ENCODE peak calls at places on chromosomes 16 and 17, in five cellular contexts. E is effector memory CD4-positive, alpha-beta T cell; I is A549; R is ovary; L is esophagus squamous epithelium. J is an unnamed sample.

GRCh38 chr16:54477766-54478165 is 191.2 kb upstream of the IRX3 start:
- DNase-seq in E (no peak), I (no peak), R (no peak), L (no peak), J (no peak)

GRCh38 chr17:76271669-76272540 is 6.8 kb downstream of the UBALD2 start:
- DNase-seq in E (peak), I (no peak), R (no peak), L (no peak), J (no peak)

GRCh38 chr16:83908798-83909197 is 9.9 kb downstream of the MLYCD start:
- DNase-seq in E (no peak), I (no peak), R (no peak), L (no peak), J (no peak)

GRCh38 chr16:56950051-56950450 is 11.7 kb upstream of the CETP start:
- DNase-seq in E (no peak), I (no peak), R (no peak), L (no peak), J (no peak)

GRCh38 chr16:25109643-25110042 is 1.9 kb upstream of the LCMT1 start:
- DNase-seq in E (no peak), I (peak), R (no peak), L (no peak), J (no peak)

GRCh38 chr17:45230787-45231480 is 9.2 kb downstream of the FMNL1 start:
- DNase-seq in E (no peak), I (peak), R (no peak), L (no peak), J (no peak)

GRCh38 chr17:6327007-6327406 is 107.9 kb downstream of the AIPL1 start:
- DNase-seq in E (no peak), I (no peak), R (no peak), L (no peak), J (no peak)

GRCh38 chr17:19247423-19247822 is 10.3 kb downstream of the EPN2 start:
- DNase-seq in E (no peak), I (no peak), R (peak), L (no peak), J (no peak)

GRCh38 chr17:47733414-47734288 is 615 bp downstream of the TBX21 start:
- DNase-seq in E (no peak), I (no peak), R (no peak), L (no peak), J (no peak)

GRCh38 chr17:38728290-38728831 is 1.8 kb upstream of the CISD3 start:
- DNase-seq in E (peak), I (no peak), R (no peak), L (no peak), J (no peak)

GRCh38 chr17:20993863-20994778 is 48.7 kb downstream of the USP22 start:
- DNase-seq in E (no peak), I (no peak), R (no peak), L (no peak), J (no peak)

GRCh38 chr17:42653179-42654124 is 5.6 kb upstream of the TUBG2 start:
- DNase-seq in E (no peak), I (no peak), R (peak), L (no peak), J (peak)

GRCh38 chr16:2692251-2692947 is 10.1 kb downstream of the KCTD5 start:
- DNase-seq in E (no peak), I (no peak), R (peak), L (no peak), J (peak)

GRCh38 chr17:34874496-34874895 is 86.8 kb downstream of the CCT6B start:
- DNase-seq in E (no peak), I (no peak), R (no peak), L (no peak), J (no peak)

GRCh38 chr17:20998571-20999043 is 44.2 kb downstream of the USP22 start:
- DNase-seq in E (no peak), I (no peak), R (no peak), L (no peak), J (no peak)

GRCh38 chr16:70250748-70251650 is 741 bp downstream of the EXOSC6 start:
- DNase-seq in E (peak), I (peak), R (no peak), L (no peak), J (no peak)

GRCh38 chr17:40646791-40647548 is 648 bp downstream of the SMARCE1 start:
- DNase-seq in E (peak), I (no peak), R (no peak), L (no peak), J (no peak)

GRCh38 chr17:40932608-40933007 is 4.8 kb downstream of the KRT23 start:
- DNase-seq in E (no peak), I (no peak), R (no peak), L (no peak), J (no peak)

GRCh38 chr17:17159571-17159970 is 46.6 kb downstream of the PLD6 start:
- DNase-seq in E (no peak), I (no peak), R (no peak), L (no peak), J (no peak)

GRCh38 chr17:79844869-79845600 is 5.8 kb upstream of the CBX4 start:
- DNase-seq in E (no peak), I (peak), R (peak), L (no peak), J (no peak)

GRCh38 chr17:58344791-58345157 is 7.2 kb downstream of the SUPT4H1 start:
- DNase-seq in E (peak), I (no peak), R (no peak), L (no peak), J (no peak)

GRCh38 chr17:79022507-79022991 is 1.4 kb upstream of the C1QTNF1 start:
- DNase-seq in E (no peak), I (no peak), R (peak), L (no peak), J (no peak)

GRCh38 chr17:63998721-63999679 is 849 bp downstream of the PRR29 start:
- DNase-seq in E (no peak), I (no peak), R (no peak), L (no peak), J (no peak)

GRCh38 chr16:54346046-54346445 is 59.5 kb upstream of the IRX3 start:
- DNase-seq in E (no peak), I (no peak), R (no peak), L (no peak), J (no peak)

GRCh38 chr17:66777689-66778225 is 57.2 kb upstream of the CACNG5 start:
- DNase-seq in E (no peak), I (no peak), R (no peak), L (no peak), J (peak)

GRCh38 chr16:66502020-66502913 is 47.7 kb downstream of the TK2 start:
- DNase-seq in E (no peak), I (peak), R (peak), L (no peak), J (no peak)

GRCh38 chr17:52237151-52237550 is 78.6 kb upstream of the CA10 start:
- DNase-seq in E (no peak), I (no peak), R (no peak), L (no peak), J (no peak)

GRCh38 chr17:75679706-75680201 is 12.6 kb downstream of the SAP30BP start:
- DNase-seq in E (no peak), I (peak), R (no peak), L (no peak), J (no peak)

GRCh38 chr16:72886366-72886974 is 161.5 kb downstream of the ZFHX3 start:
- DNase-seq in E (no peak), I (no peak), R (no peak), L (no peak), J (no peak)

GRCh38 chr16:19601083-19601976 is 45.8 kb downstream of the VPS35L start:
- DNase-seq in E (no peak), I (peak), R (peak), L (no peak), J (no peak)

GRCh38 chr17:75684249-75684648 is 17.1 kb downstream of the SAP30BP start:
- DNase-seq in E (no peak), I (no peak), R (no peak), L (no peak), J (no peak)

GRCh38 chr17:64941045-64941444 is 21.8 kb upstream of the LRRC37A3 start:
- DNase-seq in E (no peak), I (no peak), R (no peak), L (no peak), J (no peak)

GRCh38 chr17:8029121-8029520 is 9.7 kb upstream of the ALOX15B start:
- DNase-seq in E (no peak), I (no peak), R (no peak), L (no peak), J (no peak)

GRCh38 chr17:74192950-74193781 is 10.3 kb upstream of the RPL38 start:
- DNase-seq in E (no peak), I (peak), R (no peak), L (no peak), J (no peak)

DNA sequence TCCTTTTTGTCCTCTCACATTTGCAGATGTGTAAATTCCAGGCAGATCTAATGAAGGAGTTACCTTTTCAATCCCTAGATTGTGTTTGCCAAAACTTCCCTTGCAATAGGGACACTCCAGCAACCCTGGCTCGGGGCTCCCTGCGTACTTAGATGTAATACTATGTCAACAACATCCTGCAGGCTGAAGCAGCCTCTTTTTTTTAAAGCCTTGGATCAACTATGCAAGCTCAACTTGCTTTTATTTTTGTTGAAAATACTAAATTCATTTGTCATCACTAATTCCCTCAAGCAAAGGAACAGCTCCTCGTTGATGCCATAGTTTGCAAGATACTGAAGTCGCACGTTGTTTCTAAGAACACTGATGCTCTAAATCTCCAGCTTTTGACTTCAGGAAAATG is 59.1 kb downstream of the GRIN2A start:
- DNase-seq in E (no peak), I (no peak), R (no peak), L (no peak), J (no peak)
- H3K27ac ChIP-seq in E (no peak), I (no peak), R (no peak), L (no peak), J (no peak)

DNA sequence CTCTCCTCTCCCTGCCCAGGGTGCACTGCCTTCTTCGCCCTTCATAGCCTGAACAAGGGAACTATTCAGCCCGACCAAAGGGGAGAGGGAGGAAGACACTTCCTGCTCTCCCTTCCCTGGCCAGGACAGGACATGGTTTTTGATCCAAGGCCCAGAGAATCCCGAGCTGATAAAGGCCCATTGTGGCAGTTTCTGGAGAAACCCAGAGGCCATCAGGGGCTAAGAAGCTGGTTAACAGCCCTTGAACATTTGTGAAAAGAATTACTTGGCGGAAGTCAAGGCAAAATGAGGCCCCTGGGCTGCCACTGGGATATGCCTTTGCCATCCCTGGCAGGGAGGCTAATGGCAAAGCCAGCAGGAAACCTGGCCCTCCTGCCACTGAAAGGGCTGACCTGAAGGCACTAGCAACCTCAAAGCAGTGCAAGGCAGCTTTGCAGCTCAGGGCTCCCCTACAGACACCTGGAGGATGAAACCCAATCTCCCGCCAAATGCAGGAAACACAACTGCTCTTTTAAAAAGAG is 12.7 kb downstream of the PHB1 start:
- DNase-seq in E (no peak), I (no peak), R (no peak), L (no peak), J (peak)
- H3K27ac ChIP-seq in E (no peak), I (no peak), R (no peak), L (no peak), J (peak)

DNA sequence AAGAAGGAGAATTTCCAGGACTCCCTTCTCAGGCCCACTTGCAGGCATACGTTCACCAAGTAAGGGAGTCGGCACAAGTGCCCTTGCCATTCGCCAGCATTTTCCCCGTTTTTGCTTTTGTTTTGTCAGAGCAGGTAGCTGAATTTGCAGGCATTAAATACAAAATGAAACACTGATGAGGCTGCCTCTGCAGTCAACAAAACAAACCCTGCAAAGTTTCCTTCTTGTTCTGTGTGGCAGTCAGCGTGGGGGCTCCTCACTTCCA is 7.8 kb downstream of the GLOD4 start:
- DNase-seq in E (no peak), I (no peak), R (no peak), L (no peak), J (no peak)
- H3K27ac ChIP-seq in E (no peak), I (no peak), R (no peak), L (no peak), J (peak)

DNA sequence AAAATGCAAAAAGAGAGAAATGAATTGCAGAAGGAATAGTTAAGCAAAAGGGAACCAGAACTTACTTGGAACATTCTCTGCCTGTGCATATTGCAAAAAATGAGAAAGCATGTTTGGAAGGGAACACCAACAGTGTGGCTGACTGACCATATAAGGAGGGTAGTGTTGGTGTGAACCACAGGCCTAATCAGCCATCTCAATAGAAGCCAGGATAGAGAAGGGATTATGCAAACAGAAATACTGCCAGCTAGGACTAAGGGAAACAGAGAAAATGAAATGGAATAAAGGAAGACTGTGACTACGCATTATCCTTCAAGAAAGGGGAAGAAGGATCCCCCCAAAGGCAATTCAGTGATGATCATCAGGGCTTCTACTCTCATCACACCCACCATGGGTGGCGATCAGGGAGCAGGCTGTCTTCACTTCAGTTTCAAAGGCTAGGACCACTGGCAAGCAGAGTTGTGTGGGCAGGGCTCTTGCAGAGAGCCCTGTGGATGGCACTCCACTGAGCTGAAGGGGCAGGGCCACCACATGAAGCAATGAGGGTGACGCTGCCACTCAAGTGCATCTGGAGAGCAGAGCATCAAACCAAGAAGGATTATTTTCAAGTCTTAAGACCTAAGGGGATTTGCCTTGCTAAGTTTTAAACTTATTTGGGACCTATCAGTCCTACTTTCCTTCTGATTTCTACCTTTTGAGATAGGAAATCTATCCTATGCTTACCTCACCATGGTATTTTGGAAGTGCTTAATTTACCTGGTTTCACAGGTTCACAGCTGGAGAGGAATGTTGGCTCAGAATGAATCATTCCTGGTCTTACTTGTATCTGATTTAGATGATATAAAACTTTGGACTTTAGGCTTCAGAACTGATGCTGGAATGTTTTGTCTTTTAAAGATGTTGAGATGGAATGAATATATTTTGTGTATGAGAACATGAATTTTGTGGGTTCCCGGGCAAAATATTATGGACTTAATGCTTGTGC is 140.6 kb downstream of the SSH2 start:
- DNase-seq in E (no peak), I (no peak), R (no peak), L (no peak), J (no peak)
- H3K27ac ChIP-seq in E (no peak), I (no peak), R (no peak), L (peak), J (peak)

GRCh38 chr16:48963901-48964615 is 317.6 kb downstream of the CBLN1 start:
- DNase-seq in E (no peak), I (peak), R (no peak), L (no peak), J (no peak)

GRCh38 chr16:48960830-48961229 is 320.8 kb downstream of the CBLN1 start:
- DNase-seq in E (no peak), I (no peak), R (no peak), L (no peak), J (no peak)

GRCh38 chr16:48965391-48965790 is 316.2 kb downstream of the CBLN1 start:
- DNase-seq in E (no peak), I (no peak), R (no peak), L (no peak), J (no peak)

GRCh38 chr16:48961546-48961945 is 320.1 kb downstream of the CBLN1 start:
- DNase-seq in E (no peak), I (no peak), R (no peak), L (no peak), J (no peak)

GRCh38 chr16:48963306-48963705 is 318.3 kb downstream of the CBLN1 start:
- DNase-seq in E (no peak), I (peak), R (no peak), L (no peak), J (no peak)
- H3K27ac ChIP-seq in E (no peak), I (no peak), R (no peak), L (no peak), J (no peak)

GRCh38 chr17:81222906-81223757 is at the start of gene CEP131:
- DNase-seq in E (peak), I (peak), R (peak), L (peak), J (peak)
- H3K27ac ChIP-seq in E (peak), I (peak), R (peak), L (peak), J (no peak)

GRCh38 chr17:50214986-50215730 is 13.7 kb upstream of the COL1A1 start:
- DNase-seq in E (no peak), I (no peak), R (no peak), L (no peak), J (no peak)
- H3K27ac ChIP-seq in E (no peak), I (no peak), R (peak), L (peak), J (no peak)

GRCh38 chr17:27218719-27219488 is 75.0 kb upstream of the WSB1 start:
- DNase-seq in E (no peak), I (no peak), R (no peak), L (no peak), J (no peak)
- H3K27ac ChIP-seq in E (no peak), I (no peak), R (no peak), L (no peak), J (no peak)

GRCh38 chr16:81633147-81633619 is 145.9 kb upstream of the PLCG2 start:
- DNase-seq in E (no peak), I (no peak), R (no peak), L (no peak), J (no peak)

GRCh38 chr16:81630632-81631026 is 148.5 kb upstream of the PLCG2 start:
- DNase-seq in E (no peak), I (no peak), R (no peak), L (no peak), J (no peak)

GRCh38 chr16:81633680-81634379 is 145.3 kb upstream of the PLCG2 start:
- DNase-seq in E (no peak), I (no peak), R (no peak), L (no peak), J (no peak)

GRCh38 chr16:81634380-81635121 is 144.5 kb upstream of the PLCG2 start:
- DNase-seq in E (no peak), I (no peak), R (no peak), L (no peak), J (no peak)

GRCh38 chr16:81632392-81633146 is 146.5 kb upstream of the PLCG2 start:
- DNase-seq in E (peak), I (peak), R (no peak), L (no peak), J (no peak)
- H3K27ac ChIP-seq in E (peak), I (peak), R (no peak), L (peak), J (no peak)

DNA sequence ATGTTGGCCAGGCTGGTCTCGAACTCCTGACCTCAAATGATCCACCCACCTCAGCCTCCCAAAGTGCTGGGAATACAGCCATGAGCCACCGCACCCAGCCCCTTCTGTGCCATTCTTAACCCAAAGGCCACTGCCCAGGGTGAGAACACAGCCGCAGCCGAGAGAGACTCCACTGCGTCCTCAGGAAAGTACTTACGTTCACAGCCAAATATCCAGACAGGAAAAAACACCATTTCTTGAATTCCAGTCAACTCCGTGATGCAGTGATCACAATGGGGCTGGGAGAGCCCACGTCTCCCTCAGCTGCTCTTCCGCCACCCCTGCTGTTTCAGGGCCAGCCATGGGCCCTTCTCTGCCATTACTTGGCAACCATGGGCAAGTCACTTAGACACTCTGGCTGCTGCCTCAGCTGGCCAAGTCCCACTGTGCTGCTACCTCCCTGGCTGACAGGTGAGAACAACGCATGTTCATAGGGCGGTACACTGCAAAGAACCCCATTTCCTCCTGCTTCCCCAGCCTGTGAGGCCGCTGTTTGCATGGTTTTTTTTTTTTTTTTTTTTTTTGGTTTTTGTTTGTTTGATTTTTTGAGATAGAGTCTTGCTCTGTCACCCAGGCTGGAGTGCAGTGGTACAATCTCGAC is 4.3 kb downstream of the CDIP1 start:
- DNase-seq in E (no peak), I (no peak), R (no peak), L (no peak), J (no peak)
- H3K27ac ChIP-seq in E (no peak), I (no peak), R (no peak), L (peak), J (peak)

J was measured in caudate nucleus.